ENCODE peak calls at places on chromosome 18, in seven cellular contexts. One of them, this sample, is unnamed. For H3K27me3, the result is how much of the 10 kb centered on the place peaks cover.

GRCh38 chr18:26640541-26640940 is 92.2 kb upstream of the KCTD1 start:
- DNase-seq in CD4-positive, alpha-beta T cell: no peak
- DNase-seq in pancreas: no peak
- DNase-seq in upper lobe of right lung: no peak
- DNase-seq in cardiac muscle cell: no peak
- DNase-seq in uterus: no peak
- DNase-seq in AG04450: no peak
- DNase-seq in this sample: no peak

GRCh38 chr18:50590625-50591024 is 30.7 kb downstream of the MAPK4 start:
- DNase-seq in CD4-positive, alpha-beta T cell: no peak
- DNase-seq in pancreas: no peak
- DNase-seq in upper lobe of right lung: no peak
- DNase-seq in cardiac muscle cell: no peak
- DNase-seq in uterus: no peak
- DNase-seq in AG04450: no peak
- DNase-seq in this sample: no peak

GRCh38 chr18:58758606-58759005 is 87.3 kb downstream of the MALT1 start:
- DNase-seq in CD4-positive, alpha-beta T cell: no peak
- DNase-seq in pancreas: no peak
- DNase-seq in upper lobe of right lung: no peak
- DNase-seq in cardiac muscle cell: no peak
- DNase-seq in uterus: no peak
- DNase-seq in AG04450: no peak
- DNase-seq in this sample: no peak

GRCh38 chr18:61531891-61532290 is 198.7 kb downstream of the CDH20 start:
- DNase-seq in CD4-positive, alpha-beta T cell: no peak
- DNase-seq in pancreas: peak
- DNase-seq in upper lobe of right lung: no peak
- DNase-seq in cardiac muscle cell: no peak
- DNase-seq in uterus: no peak
- DNase-seq in AG04450: no peak
- DNase-seq in this sample: no peak

GRCh38 chr18:58862851-58863538 is 1.7 kb upstream of the ZNF532 start:
- DNase-seq in CD4-positive, alpha-beta T cell: peak
- DNase-seq in pancreas: no peak
- DNase-seq in upper lobe of right lung: peak
- DNase-seq in cardiac muscle cell: no peak
- DNase-seq in uterus: peak
- DNase-seq in AG04450: no peak
- DNase-seq in this sample: peak

GRCh38 chr18:26902296-26902695 is 36.8 kb upstream of the AQP4 start:
- DNase-seq in CD4-positive, alpha-beta T cell: no peak
- DNase-seq in pancreas: no peak
- DNase-seq in upper lobe of right lung: no peak
- DNase-seq in cardiac muscle cell: no peak
- DNase-seq in uterus: no peak
- DNase-seq in AG04450: no peak
- DNase-seq in this sample: no peak

GRCh38 chr18:31278609-31279071 is 39.3 kb upstream of the DSG1 start:
- DNase-seq in CD4-positive, alpha-beta T cell: no peak
- DNase-seq in pancreas: no peak
- DNase-seq in upper lobe of right lung: no peak
- DNase-seq in cardiac muscle cell: peak
- DNase-seq in uterus: no peak
- DNase-seq in AG04450: no peak
- DNase-seq in this sample: no peak

GRCh38 chr18:62554083-62554815 is 31.4 kb downstream of the ZCCHC2 start:
- DNase-seq in CD4-positive, alpha-beta T cell: no peak
- DNase-seq in pancreas: no peak
- DNase-seq in upper lobe of right lung: no peak
- DNase-seq in cardiac muscle cell: no peak
- DNase-seq in uterus: no peak
- DNase-seq in AG04450: no peak
- DNase-seq in this sample: no peak

GRCh38 chr18:63917831-63918230 is 10.1 kb downstream of the SERPINB10 start:
- DNase-seq in CD4-positive, alpha-beta T cell: no peak
- DNase-seq in pancreas: no peak
- DNase-seq in upper lobe of right lung: no peak
- DNase-seq in cardiac muscle cell: peak
- DNase-seq in uterus: no peak
- DNase-seq in AG04450: no peak
- DNase-seq in this sample: no peak

GRCh38 chr18:52069201-52069600 is 270.8 kb upstream of the DCC start:
- DNase-seq in CD4-positive, alpha-beta T cell: no peak
- DNase-seq in pancreas: no peak
- DNase-seq in upper lobe of right lung: no peak
- DNase-seq in cardiac muscle cell: no peak
- DNase-seq in uterus: no peak
- DNase-seq in AG04450: no peak
- DNase-seq in this sample: no peak

GRCh38 chr18:32549248-32549842 is 78.7 kb upstream of the GAREM1 start:
- DNase-seq in CD4-positive, alpha-beta T cell: peak
- DNase-seq in pancreas: peak
- DNase-seq in upper lobe of right lung: no peak
- DNase-seq in cardiac muscle cell: peak
- DNase-seq in uterus: peak
- DNase-seq in AG04450: no peak
- DNase-seq in this sample: peak

GRCh38 chr18:46160050-46160798 is 56.0 kb downstream of the HAUS1 start:
- DNase-seq in CD4-positive, alpha-beta T cell: no peak
- DNase-seq in pancreas: no peak
- DNase-seq in upper lobe of right lung: no peak
- DNase-seq in cardiac muscle cell: no peak
- DNase-seq in uterus: no peak
- DNase-seq in AG04450: no peak
- DNase-seq in this sample: no peak

GRCh38 chr18:46156124-46156745 is 52.0 kb downstream of the HAUS1 start:
- DNase-seq in CD4-positive, alpha-beta T cell: no peak
- DNase-seq in pancreas: no peak
- DNase-seq in upper lobe of right lung: no peak
- DNase-seq in cardiac muscle cell: no peak
- DNase-seq in uterus: no peak
- DNase-seq in AG04450: no peak
- DNase-seq in this sample: no peak

GRCh38 chr18:46158498-46158897 is 54.3 kb downstream of the HAUS1 start:
- DNase-seq in CD4-positive, alpha-beta T cell: no peak
- DNase-seq in pancreas: no peak
- DNase-seq in upper lobe of right lung: no peak
- DNase-seq in cardiac muscle cell: peak
- DNase-seq in uterus: no peak
- DNase-seq in AG04450: no peak
- DNase-seq in this sample: no peak

GRCh38 chr18:46155652-46156051 is 51.5 kb downstream of the HAUS1 start:
- DNase-seq in CD4-positive, alpha-beta T cell: peak
- DNase-seq in pancreas: no peak
- DNase-seq in upper lobe of right lung: no peak
- DNase-seq in cardiac muscle cell: peak
- DNase-seq in uterus: no peak
- DNase-seq in AG04450: peak
- DNase-seq in this sample: no peak

DNA sequence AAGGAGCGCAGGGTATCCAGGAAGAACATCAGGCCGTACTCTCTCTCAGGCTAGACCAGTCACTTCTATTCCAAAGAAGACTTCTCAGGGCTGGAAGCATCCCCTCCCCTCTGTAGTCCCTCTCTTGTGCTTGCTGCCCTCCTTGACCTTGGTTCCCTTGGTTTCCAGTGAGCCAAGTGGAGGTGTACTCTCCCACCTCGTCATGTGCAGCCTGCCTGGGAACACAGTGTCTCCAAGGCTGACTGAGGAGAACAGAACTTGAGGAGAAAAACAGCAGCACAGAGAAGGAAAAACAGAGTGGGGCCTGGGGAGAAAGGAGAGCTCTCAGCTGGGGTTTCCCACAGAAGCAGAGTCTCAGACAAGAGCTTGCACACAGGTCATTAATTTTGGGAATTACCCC is 52.7 kb downstream of the HAUS1 start:
- DNase-seq in CD4-positive, alpha-beta T cell: no peak
- DNase-seq in pancreas: no peak
- DNase-seq in upper lobe of right lung: no peak
- DNase-seq in cardiac muscle cell: no peak
- DNase-seq in uterus: no peak
- DNase-seq in AG04450: no peak
- DNase-seq in this sample: no peak
- H3K27me3 ChIP-seq in CD4-positive, alpha-beta T cell: under half
- H3K27me3 ChIP-seq in pancreas: under half
- H3K27me3 ChIP-seq in upper lobe of right lung: under half
- H3K27me3 ChIP-seq in cardiac muscle cell: under half
- H3K27me3 ChIP-seq in uterus: under half
- H3K27me3 ChIP-seq in AG04450: under half
- H3K27me3 ChIP-seq in this sample: under half

DNA sequence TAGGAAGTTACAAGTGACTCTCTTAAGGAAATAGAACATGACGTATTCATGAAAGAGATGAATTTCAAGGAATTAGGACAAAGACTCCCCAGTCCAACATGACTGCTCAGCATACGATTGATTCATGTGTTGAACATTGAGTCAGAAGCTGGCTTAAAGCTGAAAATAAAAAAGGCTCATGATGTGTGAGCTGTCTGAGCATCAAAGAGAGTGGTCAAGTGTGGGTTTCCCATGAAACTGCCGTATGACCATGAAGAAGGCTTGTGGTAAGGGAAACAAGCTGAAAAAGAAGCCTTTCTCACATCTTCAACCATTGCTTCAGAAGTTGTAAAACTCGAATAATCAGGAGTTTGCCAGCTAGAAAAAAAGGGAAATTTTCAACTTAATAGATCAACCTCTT is 201.9 kb upstream of the APCDD1 start:
- DNase-seq in CD4-positive, alpha-beta T cell: no peak
- DNase-seq in pancreas: no peak
- DNase-seq in upper lobe of right lung: no peak
- DNase-seq in cardiac muscle cell: no peak
- DNase-seq in uterus: no peak
- DNase-seq in AG04450: no peak
- DNase-seq in this sample: no peak
- H3K27ac ChIP-seq in CD4-positive, alpha-beta T cell: no peak
- H3K27ac ChIP-seq in pancreas: no peak
- H3K27ac ChIP-seq in upper lobe of right lung: no peak
- H3K27ac ChIP-seq in cardiac muscle cell: no peak
- H3K27ac ChIP-seq in uterus: no peak
- H3K27ac ChIP-seq in AG04450: no peak
- H3K27ac ChIP-seq in this sample: no peak

DNA sequence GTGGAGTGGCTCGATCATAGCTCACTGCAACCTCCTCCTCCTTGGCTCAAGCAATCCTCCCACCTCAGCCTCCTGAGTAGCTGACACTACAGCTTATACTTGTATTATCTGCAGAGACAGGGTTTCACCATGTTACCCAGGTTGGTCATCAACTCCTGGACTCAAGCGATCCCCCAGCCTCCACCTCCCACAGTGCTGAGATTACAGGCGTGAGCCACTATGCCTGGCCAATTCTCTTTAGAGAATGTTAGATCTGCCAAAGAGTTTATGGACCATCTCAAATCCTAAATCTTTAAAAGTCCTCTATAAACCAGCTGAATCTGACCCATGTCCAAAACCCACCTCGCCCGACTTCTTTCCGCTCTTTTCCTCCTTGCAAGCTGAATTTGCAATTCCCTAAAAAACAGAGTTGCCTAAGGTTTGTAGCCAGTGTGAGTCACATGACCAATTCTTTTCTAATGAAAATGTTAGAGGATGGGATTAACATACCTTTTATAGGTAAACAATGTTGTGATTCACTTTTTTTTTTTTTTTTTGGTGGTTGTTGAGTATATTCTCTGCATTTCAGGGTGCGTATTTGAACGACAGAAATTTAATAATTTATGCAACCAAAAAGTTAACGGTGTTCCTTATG is 2.4 kb upstream of the PMAIP1 start:
- DNase-seq in CD4-positive, alpha-beta T cell: no peak
- DNase-seq in pancreas: no peak
- DNase-seq in upper lobe of right lung: no peak
- DNase-seq in cardiac muscle cell: no peak
- DNase-seq in uterus: no peak
- DNase-seq in AG04450: no peak
- DNase-seq in this sample: no peak
- H3K27me3 ChIP-seq in CD4-positive, alpha-beta T cell: under half
- H3K27me3 ChIP-seq in pancreas: under half
- H3K27me3 ChIP-seq in upper lobe of right lung: under half
- H3K27me3 ChIP-seq in cardiac muscle cell: under half
- H3K27me3 ChIP-seq in uterus: under half
- H3K27me3 ChIP-seq in AG04450: under half
- H3K27me3 ChIP-seq in this sample: under half

GRCh38 chr18:35106845-35107148 is 65.6 kb downstream of the MAPRE2 start:
- DNase-seq in CD4-positive, alpha-beta T cell: no peak
- DNase-seq in pancreas: no peak
- DNase-seq in upper lobe of right lung: no peak
- DNase-seq in cardiac muscle cell: no peak
- DNase-seq in uterus: no peak
- DNase-seq in AG04450: no peak
- DNase-seq in this sample: no peak
- H3K27ac ChIP-seq in CD4-positive, alpha-beta T cell: no peak
- H3K27ac ChIP-seq in pancreas: no peak
- H3K27ac ChIP-seq in upper lobe of right lung: no peak
- H3K27ac ChIP-seq in cardiac muscle cell: no peak
- H3K27ac ChIP-seq in uterus: no peak
- H3K27ac ChIP-seq in AG04450: no peak
- H3K27ac ChIP-seq in this sample: no peak

DNA sequence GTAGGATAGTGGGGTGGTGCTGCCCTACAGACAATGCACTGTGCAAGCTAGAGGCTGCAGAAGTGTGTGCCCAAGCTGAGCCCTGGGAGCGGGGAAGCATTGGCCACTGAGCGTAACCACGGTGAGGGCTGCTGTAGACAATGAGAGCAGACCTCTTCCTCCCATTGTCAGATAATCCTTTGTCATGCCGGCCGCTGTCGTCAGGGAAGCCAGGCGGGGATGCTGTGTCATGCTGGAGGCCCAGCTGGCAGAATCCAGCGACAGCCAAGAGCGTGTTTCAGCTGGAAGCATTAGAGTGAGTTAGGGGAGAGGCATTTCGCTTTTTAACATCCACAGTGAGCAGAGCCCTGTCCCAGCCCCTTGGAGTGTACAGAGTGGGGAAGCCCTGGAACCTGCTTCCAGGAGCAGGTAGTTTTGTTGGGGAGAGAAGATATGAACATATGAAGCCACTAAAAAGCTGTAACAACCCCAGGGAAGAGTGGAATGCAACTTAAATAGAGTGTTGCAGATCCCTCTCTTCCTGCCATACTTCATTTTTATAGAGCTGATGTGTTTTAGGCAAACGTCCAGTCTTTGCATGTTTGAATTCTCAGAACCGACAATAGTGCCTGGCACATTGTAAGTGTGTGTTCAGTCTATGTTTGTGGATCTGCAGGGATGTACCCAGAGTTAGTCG is 7.0 kb downstream of the CTIF start:
- DNase-seq in CD4-positive, alpha-beta T cell: no peak
- DNase-seq in pancreas: no peak
- DNase-seq in upper lobe of right lung: peak
- DNase-seq in cardiac muscle cell: peak
- DNase-seq in uterus: peak
- DNase-seq in AG04450: no peak
- DNase-seq in this sample: peak
- H3K27me3 ChIP-seq in CD4-positive, alpha-beta T cell: under half
- H3K27me3 ChIP-seq in pancreas: under half
- H3K27me3 ChIP-seq in upper lobe of right lung: under half
- H3K27me3 ChIP-seq in cardiac muscle cell: under half
- H3K27me3 ChIP-seq in uterus: under half
- H3K27me3 ChIP-seq in AG04450: under half
- H3K27me3 ChIP-seq in this sample: under half

This sample was measured in heart right ventricle.